ENCODE peak calls at places on chromosomes 3 and 15, in five cellular contexts. A, N, G, O and V are unnamed samples.

GRCh38 chr3:72855001-72855400 is 6.8 kb upstream of the SHQ1 start:
- DNase-seq in A (no peak), N (no peak), G (no peak), O (no peak), V (no peak)

GRCh38 chr3:194296832-194297666 is 54.1 kb downstream of the CPN2 start:
- DNase-seq in A (peak), N (no peak), G (no peak), O (no peak), V (no peak)

GRCh38 chr15:48089664-48090063 is 31.1 kb upstream of the SLC24A5 start:
- DNase-seq in A (no peak), N (no peak), G (no peak), O (no peak), V (no peak)

GRCh38 chr3:105868450-105868744 is 415 bp downstream of the CBLB start:
- DNase-seq in A (no peak), N (peak), G (no peak), O (peak), V (peak)

GRCh38 chr3:42539871-42540714 is 37.6 kb downstream of the VIPR1 start:
- DNase-seq in A (no peak), N (peak), G (peak), O (no peak), V (no peak)

GRCh38 chr15:28980709-28981350 is 95.1 kb downstream of the APBA2 start:
- DNase-seq in A (no peak), N (no peak), G (no peak), O (no peak), V (no peak)

GRCh38 chr3:46196261-46196957 is 11.7 kb downstream of the CCR1 start:
- DNase-seq in A (no peak), N (no peak), G (no peak), O (no peak), V (no peak)

GRCh38 chr3:185846041-185846440 is 21.2 kb upstream of the IGF2BP2 start:
- DNase-seq in A (no peak), N (no peak), G (no peak), O (no peak), V (no peak)

GRCh38 chr3:151491525-151491924 is 30.7 kb upstream of the IGSF10 start:
- DNase-seq in A (no peak), N (no peak), G (no peak), O (no peak), V (no peak)

GRCh38 chr3:17176757-17177156 is 292.0 kb downstream of the PLCL2 start:
- DNase-seq in A (no peak), N (no peak), G (no peak), O (no peak), V (no peak)
- TF ChIP-seq CTCF in A (no peak), N (no peak), G (no peak), O (no peak), V (no peak)

DNA sequence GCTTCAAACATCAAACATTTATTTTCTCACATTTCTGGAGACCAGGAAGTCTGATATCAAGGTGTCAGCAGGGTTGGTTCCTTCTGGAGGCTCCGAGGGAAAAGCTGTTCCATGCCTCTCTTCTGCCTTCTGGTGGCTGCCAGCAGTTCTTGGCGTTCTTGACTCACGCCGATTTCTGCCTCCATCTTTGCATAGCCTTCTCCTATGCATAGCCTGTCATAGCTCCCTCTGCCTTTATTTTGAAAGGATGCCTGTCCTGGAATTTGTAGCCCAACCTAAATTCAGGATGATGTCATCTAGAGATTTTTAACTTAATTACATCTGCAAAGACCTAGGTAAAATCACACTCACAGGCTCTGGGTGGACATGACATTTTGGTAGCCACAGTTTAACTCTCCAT is 70.4 kb downstream of the RGMA start:
- DNase-seq in A (no peak), N (no peak), G (no peak), O (no peak), V (no peak)
- TF ChIP-seq CTCF in A (no peak), N (no peak), G (no peak), O (peak), V (peak)

GRCh38 chr3:189235214-189235613 is 63.4 kb downstream of the TPRG1 start:
- DNase-seq in A (no peak), N (no peak), G (no peak), O (no peak), V (no peak)
- TF ChIP-seq CTCF in A (no peak), N (no peak), G (no peak), O (no peak), V (no peak)

GRCh38 chr3:101091489-101091888 is 98.3 kb upstream of the ABI3BP start:
- DNase-seq in A (no peak), N (no peak), G (no peak), O (no peak), V (no peak)
- TF ChIP-seq CTCF in A (no peak), N (no peak), G (no peak), O (no peak), V (no peak)

GRCh38 chr15:67080900-67081431 is 15.6 kb downstream of the SMAD3 start:
- DNase-seq in A (no peak), N (no peak), G (peak), O (peak), V (no peak)
- TF ChIP-seq CTCF in A (no peak), N (no peak), G (peak), O (no peak), V (peak)

GRCh38 chr15:77817434-77817833 is 184.7 kb upstream of the LINGO1 start:
- DNase-seq in A (no peak), N (no peak), G (no peak), O (no peak), V (no peak)
- TF ChIP-seq CTCF in A (no peak), N (no peak), G (no peak), O (no peak), V (no peak)

DNA sequence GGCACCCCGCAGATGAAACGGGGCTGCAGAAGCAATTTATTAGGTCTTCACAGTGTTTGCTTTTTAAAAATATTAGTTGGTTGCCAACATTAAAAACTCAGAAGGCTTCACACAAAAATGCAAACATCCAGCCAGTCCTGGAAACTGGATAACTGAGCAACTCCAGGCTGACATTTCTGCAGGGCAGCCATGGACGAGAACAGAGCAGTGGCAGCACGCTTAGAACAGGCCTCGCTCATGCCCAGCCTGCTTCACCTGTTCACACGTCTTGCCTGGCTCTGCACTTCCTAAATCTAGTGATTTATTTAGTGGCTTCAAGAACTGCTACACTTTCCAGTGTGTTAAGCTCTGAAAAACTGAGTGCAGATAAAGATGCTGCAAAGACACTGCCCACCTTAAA is 53.5 kb downstream of the SETMAR start:
- DNase-seq in A (no peak), N (no peak), G (no peak), O (no peak), V (no peak)
- TF ChIP-seq CTCF in A (no peak), N (no peak), G (no peak), O (no peak), V (no peak)